ENCODE peak calls at places on chromosomes 2 and 18, in four cellular contexts. One of them, this sample, is unnamed.

GRCh38 chr2:48419884-48420511 is 110.0 kb upstream of the STON1 start:
- DNase-seq in uterus: no peak
- DNase-seq in fibroblast of the aortic adventitia: no peak
- DNase-seq in GM13977: no peak
- DNase-seq in this sample: no peak

GRCh38 chr2:110853516-110853915 is 121.1 kb downstream of the ACOXL start:
- DNase-seq in uterus: no peak
- DNase-seq in fibroblast of the aortic adventitia: peak
- DNase-seq in GM13977: peak
- DNase-seq in this sample: peak

GRCh38 chr2:121199281-121200010 is 85.6 kb downstream of the TFCP2L1 start:
- DNase-seq in uterus: no peak
- DNase-seq in fibroblast of the aortic adventitia: no peak
- DNase-seq in GM13977: no peak
- DNase-seq in this sample: no peak

GRCh38 chr2:174974131-174974530 is 31.1 kb downstream of the CHN1 start:
- DNase-seq in uterus: no peak
- DNase-seq in fibroblast of the aortic adventitia: no peak
- DNase-seq in GM13977: no peak
- DNase-seq in this sample: no peak

GRCh38 chr18:51427012-51427411 is 229.5 kb upstream of the MEX3C start:
- DNase-seq in uterus: no peak
- DNase-seq in fibroblast of the aortic adventitia: no peak
- DNase-seq in GM13977: no peak
- DNase-seq in this sample: no peak

GRCh38 chr18:48454146-48454796 is 45.1 kb upstream of the ZBTB7C start:
- DNase-seq in uterus: no peak
- DNase-seq in fibroblast of the aortic adventitia: no peak
- DNase-seq in GM13977: no peak
- DNase-seq in this sample: no peak

GRCh38 chr2:190407246-190407661 is 901 bp upstream of the MFSD6 start:
- DNase-seq in uterus: no peak
- DNase-seq in fibroblast of the aortic adventitia: no peak
- DNase-seq in GM13977: no peak
- DNase-seq in this sample: peak

GRCh38 chr18:77103181-77103875 is 29.3 kb downstream of the MBP start:
- DNase-seq in uterus: no peak
- DNase-seq in fibroblast of the aortic adventitia: peak
- DNase-seq in GM13977: no peak
- DNase-seq in this sample: no peak

GRCh38 chr2:149904352-149904751 is 316.8 kb upstream of the MMADHC start:
- DNase-seq in uterus: no peak
- DNase-seq in fibroblast of the aortic adventitia: no peak
- DNase-seq in GM13977: no peak
- DNase-seq in this sample: no peak

GRCh38 chr18:34809697-34810096 is 99.6 kb downstream of the DTNA start:
- DNase-seq in uterus: peak
- DNase-seq in fibroblast of the aortic adventitia: peak
- DNase-seq in GM13977: no peak
- DNase-seq in this sample: peak

GRCh38 chr18:44949967-44950366 is 269.3 kb downstream of the SETBP1 start:
- DNase-seq in uterus: no peak
- DNase-seq in fibroblast of the aortic adventitia: no peak
- DNase-seq in GM13977: no peak
- DNase-seq in this sample: no peak

GRCh38 chr18:78778651-78779050 is 201.0 kb upstream of the SALL3 start:
- DNase-seq in uterus: no peak
- DNase-seq in fibroblast of the aortic adventitia: no peak
- DNase-seq in GM13977: no peak
- DNase-seq in this sample: no peak

GRCh38 chr18:62258606-62259005 is 66.5 kb upstream of the TNFRSF11A start:
- DNase-seq in uterus: no peak
- DNase-seq in fibroblast of the aortic adventitia: no peak
- DNase-seq in GM13977: no peak
- DNase-seq in this sample: no peak

GRCh38 chr2:88090446-88091283 is 23.0 kb downstream of the SMYD1 start:
- DNase-seq in uterus: no peak
- DNase-seq in fibroblast of the aortic adventitia: no peak
- DNase-seq in GM13977: no peak
- DNase-seq in this sample: peak

GRCh38 chr18:23990474-23991410 is 23.8 kb upstream of the TTC39C start:
- DNase-seq in uterus: no peak
- DNase-seq in fibroblast of the aortic adventitia: peak
- DNase-seq in GM13977: no peak
- DNase-seq in this sample: no peak

GRCh38 chr18:11989174-11989573 is 7.9 kb downstream of the IMPA2 start:
- DNase-seq in uterus: no peak
- DNase-seq in fibroblast of the aortic adventitia: no peak
- DNase-seq in GM13977: no peak
- DNase-seq in this sample: no peak

GRCh38 chr2:4873328-4873727 is 818.9 kb upstream of the SOX11 start:
- DNase-seq in uterus: no peak
- DNase-seq in fibroblast of the aortic adventitia: no peak
- DNase-seq in GM13977: no peak
- DNase-seq in this sample: no peak

GRCh38 chr2:94994063-94994913 is 31.2 kb upstream of the MAL start:
- DNase-seq in uterus: no peak
- DNase-seq in fibroblast of the aortic adventitia: no peak
- DNase-seq in GM13977: no peak
- DNase-seq in this sample: no peak

GRCh38 chr2:84495539-84496146 is 20.7 kb upstream of the DNAH6 start:
- DNase-seq in uterus: peak
- DNase-seq in fibroblast of the aortic adventitia: peak
- DNase-seq in GM13977: peak
- DNase-seq in this sample: peak

GRCh38 chr2:101119431-101119830 is 31.8 kb downstream of the TBC1D8 start:
- DNase-seq in uterus: peak
- DNase-seq in fibroblast of the aortic adventitia: peak
- DNase-seq in GM13977: no peak
- DNase-seq in this sample: no peak

GRCh38 chr18:76823574-76823973 is 1.2 kb downstream of the ZNF236 start:
- DNase-seq in uterus: no peak
- DNase-seq in fibroblast of the aortic adventitia: no peak
- DNase-seq in GM13977: peak
- DNase-seq in this sample: no peak

GRCh38 chr2:45028276-45028675 is 19.0 kb upstream of the SIX2 start:
- DNase-seq in uterus: no peak
- DNase-seq in fibroblast of the aortic adventitia: peak
- DNase-seq in GM13977: no peak
- DNase-seq in this sample: no peak

GRCh38 chr2:123518387-123518786 is 506.7 kb upstream of the CNTNAP5 start:
- DNase-seq in uterus: no peak
- DNase-seq in fibroblast of the aortic adventitia: peak
- DNase-seq in GM13977: no peak
- DNase-seq in this sample: no peak

GRCh38 chr2:70988151-70988550 is 6.5 kb downstream of the TEX261 start:
- DNase-seq in uterus: no peak
- DNase-seq in fibroblast of the aortic adventitia: peak
- DNase-seq in GM13977: no peak
- DNase-seq in this sample: no peak

GRCh38 chr18:4068552-4069158 is 386.5 kb downstream of the DLGAP1 start:
- DNase-seq in uterus: no peak
- DNase-seq in fibroblast of the aortic adventitia: peak
- DNase-seq in GM13977: peak
- DNase-seq in this sample: peak

GRCh38 chr18:63144748-63145147 is 174.8 kb downstream of the BCL2 start:
- DNase-seq in uterus: no peak
- DNase-seq in fibroblast of the aortic adventitia: no peak
- DNase-seq in GM13977: no peak
- DNase-seq in this sample: no peak

GRCh38 chr2:133975135-133975534 is 278.7 kb upstream of the MGAT5 start:
- DNase-seq in uterus: no peak
- DNase-seq in fibroblast of the aortic adventitia: no peak
- DNase-seq in GM13977: no peak
- DNase-seq in this sample: no peak

GRCh38 chr2:171787333-171788072 is 100.2 kb downstream of the DYNC1I2 start:
- DNase-seq in uterus: no peak
- DNase-seq in fibroblast of the aortic adventitia: no peak
- DNase-seq in GM13977: no peak
- DNase-seq in this sample: no peak

GRCh38 chr2:121254748-121255147 is 30.3 kb downstream of the TFCP2L1 start:
- DNase-seq in uterus: no peak
- DNase-seq in fibroblast of the aortic adventitia: no peak
- DNase-seq in GM13977: no peak
- DNase-seq in this sample: no peak

GRCh38 chr2:66110646-66111045 is 324.3 kb upstream of the MEIS1 start:
- DNase-seq in uterus: no peak
- DNase-seq in fibroblast of the aortic adventitia: no peak
- DNase-seq in GM13977: no peak
- DNase-seq in this sample: no peak

GRCh38 chr2:57330447-57330846 is 716.2 kb upstream of the VRK2 start:
- DNase-seq in uterus: no peak
- DNase-seq in fibroblast of the aortic adventitia: peak
- DNase-seq in GM13977: no peak
- DNase-seq in this sample: no peak

GRCh38 chr2:151654085-151654484 is 80.2 kb downstream of the NEB start:
- DNase-seq in uterus: no peak
- DNase-seq in fibroblast of the aortic adventitia: no peak
- DNase-seq in GM13977: no peak
- DNase-seq in this sample: no peak

GRCh38 chr18:58400337-58400885 is 228.5 kb downstream of the ALPK2 start:
- DNase-seq in uterus: no peak
- DNase-seq in fibroblast of the aortic adventitia: no peak
- DNase-seq in GM13977: no peak
- DNase-seq in this sample: no peak
- TF ChIP-seq CTCF in uterus: no peak
- TF ChIP-seq CTCF in fibroblast of the aortic adventitia: no peak
- TF ChIP-seq CTCF in GM13977: no peak
- TF ChIP-seq CTCF in this sample: peak

GRCh38 chr2:219081096-219081495 is 20.4 kb upstream of the IHH start:
- DNase-seq in uterus: no peak
- DNase-seq in fibroblast of the aortic adventitia: no peak
- DNase-seq in GM13977: no peak
- DNase-seq in this sample: no peak

GRCh38 chr2:219081701-219082331 is 21.1 kb upstream of the IHH start:
- DNase-seq in uterus: no peak
- DNase-seq in fibroblast of the aortic adventitia: peak
- DNase-seq in GM13977: no peak
- DNase-seq in this sample: no peak

GRCh38 chr2:219079417-219079816 is 18.7 kb upstream of the IHH start:
- DNase-seq in uterus: no peak
- DNase-seq in fibroblast of the aortic adventitia: peak
- DNase-seq in GM13977: no peak
- DNase-seq in this sample: no peak

GRCh38 chr2:219076253-219076652 is 15.5 kb upstream of the IHH start:
- DNase-seq in uterus: no peak
- DNase-seq in fibroblast of the aortic adventitia: no peak
- DNase-seq in GM13977: no peak
- DNase-seq in this sample: no peak

DNA sequence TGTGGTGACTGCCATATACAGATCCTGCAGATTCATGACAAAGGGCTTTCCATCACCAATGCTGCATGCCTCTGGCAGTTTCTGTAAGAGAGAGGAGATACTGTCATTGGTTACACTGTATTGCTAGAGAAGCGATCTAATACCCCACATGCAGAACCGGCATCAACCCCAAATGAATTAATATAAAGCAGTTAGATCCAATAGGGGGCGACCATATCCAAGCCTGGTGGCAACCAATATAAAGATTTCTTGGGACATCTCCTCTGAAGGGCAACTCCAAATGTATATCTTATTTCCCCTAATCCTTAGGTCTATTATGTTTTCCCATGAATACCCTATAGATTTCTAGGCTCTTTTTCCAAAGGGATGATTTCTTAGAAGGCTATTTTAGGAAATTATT is 17.4 kb upstream of the IHH start:
- DNase-seq in uterus: no peak
- DNase-seq in fibroblast of the aortic adventitia: no peak
- DNase-seq in GM13977: peak
- DNase-seq in this sample: no peak
- TF ChIP-seq CTCF in uterus: no peak
- TF ChIP-seq CTCF in fibroblast of the aortic adventitia: no peak
- TF ChIP-seq CTCF in GM13977: no peak
- TF ChIP-seq CTCF in this sample: no peak

GRCh38 chr2:129253461-129253812 is 726.0 kb upstream of the RAB6C start:
- DNase-seq in uterus: no peak
- DNase-seq in fibroblast of the aortic adventitia: no peak
- DNase-seq in GM13977: peak
- DNase-seq in this sample: no peak
- TF ChIP-seq CTCF in uterus: no peak
- TF ChIP-seq CTCF in fibroblast of the aortic adventitia: no peak
- TF ChIP-seq CTCF in GM13977: peak
- TF ChIP-seq CTCF in this sample: no peak

GRCh38 chr2:19503915-19504314 is 145.5 kb upstream of the OSR1 start:
- DNase-seq in uterus: no peak
- DNase-seq in fibroblast of the aortic adventitia: no peak
- DNase-seq in GM13977: no peak
- DNase-seq in this sample: no peak
- TF ChIP-seq CTCF in uterus: no peak
- TF ChIP-seq CTCF in fibroblast of the aortic adventitia: no peak
- TF ChIP-seq CTCF in GM13977: no peak
- TF ChIP-seq CTCF in this sample: no peak

This sample was measured in activated CD8-positive, alpha-beta T cell treated with anti-CD3 and anti-CD28 coated beads for 36 hours.